ENCODE peak calls at places on chromosome 5, in six cellular contexts. W, C, T, F, I and L are unnamed samples.

GRCh38 chr5:96396878-96397277 is 36.2 kb downstream of the PCSK1 start:
- DNase-seq in T (no peak), F (no peak), C (no peak), I (no peak), W (no peak), L (no peak)

GRCh38 chr5:21152611-21153010 is 1164.6 kb upstream of the CDH18 start:
- DNase-seq in I (peak), T (no peak), W (no peak), C (no peak), F (no peak), L (no peak)

GRCh38 chr5:123391009-123391408 is 32.2 kb downstream of the CEP120 start:
- DNase-seq in W (no peak), T (no peak), I (no peak), C (no peak), F (no peak), L (no peak)

GRCh38 chr5:137607771-137608170 is 108.6 kb upstream of the SPOCK1 start:
- DNase-seq in T (no peak), W (no peak), I (no peak), F (no peak), C (no peak), L (no peak)

GRCh38 chr5:15885156-15885555 is 294.4 kb downstream of the MARCHF11 start:
- DNase-seq in I (no peak), C (no peak), T (no peak), W (no peak), F (no peak), L (no peak)

GRCh38 chr5:10233505-10233904 is 16.2 kb downstream of the ATPSCKMT start:
- DNase-seq in C (no peak), W (no peak), F (no peak), I (peak), T (no peak), L (no peak)

GRCh38 chr5:168468836-168469235 is 17.4 kb upstream of the RARS1 start:
- DNase-seq in I (no peak), W (no peak), F (no peak), T (no peak), C (no peak), L (no peak)

GRCh38 chr5:66617223-66617861 is 21.1 kb downstream of the MAST4 start:
- DNase-seq in F (peak), T (no peak), W (no peak), I (no peak), C (no peak), L (no peak)

GRCh38 chr5:149457393-149457763 is 78.3 kb upstream of the IL17B start:
- DNase-seq in W (no peak), I (no peak), F (no peak), T (no peak), C (no peak), L (no peak)

GRCh38 chr5:16983022-16983639 is 47.0 kb upstream of the MYO10 start:
- DNase-seq in I (peak), W (no peak), T (no peak), F (no peak), C (no peak), L (no peak)

GRCh38 chr5:9838906-9839305 is 208.8 kb upstream of the TAS2R1 start:
- DNase-seq in C (no peak), F (no peak), I (no peak), T (no peak), W (no peak), L (no peak)

GRCh38 chr5:96573513-96573894 is 88.7 kb upstream of the CAST start:
- DNase-seq in F (no peak), W (no peak), C (no peak), T (no peak), I (peak), L (no peak)

GRCh38 chr5:4099401-4099800 is 503.8 kb downstream of the IRX1 start:
- DNase-seq in W (no peak), C (no peak), F (no peak), I (no peak), T (no peak), L (no peak)

GRCh38 chr5:68396722-68397121 is 181.2 kb downstream of the PIK3R1 start:
- DNase-seq in F (no peak), C (peak), I (no peak), T (no peak), W (no peak), L (no peak)

GRCh38 chr5:80963521-80963895 is 3.3 kb downstream of the RASGRF2 start:
- DNase-seq in C (no peak), T (no peak), F (no peak), W (no peak), I (no peak), L (no peak)

GRCh38 chr5:149371296-149371962 is 7.7 kb downstream of the IL17B start:
- DNase-seq in I (peak), F (no peak), T (no peak), C (peak), W (peak), L (peak)

GRCh38 chr5:136811086-136811485 is 445.7 kb upstream of the TRPC7 start:
- DNase-seq in I (peak), C (no peak), T (no peak), W (no peak), F (no peak), L (no peak)

GRCh38 chr5:141431286-141431685 is 979 bp downstream of the PCDHGA12 start:
- DNase-seq in I (peak), T (no peak), F (no peak), C (no peak), W (no peak), L (no peak)

GRCh38 chr5:148388692-148389091 is 4.9 kb downstream of the FBXO38 start:
- DNase-seq in T (no peak), I (no peak), C (no peak), F (no peak), W (no peak), L (no peak)

GRCh38 chr5:38107096-38107495 is 151.3 kb upstream of the EGFLAM start:
- DNase-seq in W (no peak), I (no peak), C (no peak), F (no peak), T (no peak), L (no peak)

GRCh38 chr5:135691116-135691515 is 112.3 kb upstream of the CXCL14 start:
- DNase-seq in C (no peak), T (no peak), F (no peak), W (no peak), I (no peak), L (no peak)

GRCh38 chr5:102975457-102976182 is 144.3 kb downstream of the GIN1 start:
- DNase-seq in C (no peak), F (no peak), I (peak), W (no peak), T (no peak), L (no peak)

GRCh38 chr5:79420248-79420647 is 93.7 kb downstream of the HOMER1 start:
- DNase-seq in C (no peak), I (no peak), T (no peak), F (no peak), W (no peak), L (no peak)
- TF ChIP-seq POLR2AphosphoS5 in C (no peak), I (no peak), T (no peak), F (no peak), W (no peak), L (no peak)

GRCh38 chr5:180669661-180670060 is 20.3 kb upstream of the FLT4 start:
- DNase-seq in F (no peak), W (no peak), I (no peak), C (no peak), T (no peak), L (no peak)

GRCh38 chr5:180670157-180670556 is 20.8 kb upstream of the FLT4 start:
- DNase-seq in T (no peak), C (no peak), W (no peak), F (no peak), I (no peak), L (no peak)

GRCh38 chr5:180668835-180669596 is 19.6 kb upstream of the FLT4 start:
- DNase-seq in W (no peak), I (no peak), F (no peak), T (no peak), C (no peak), L (no peak)

GRCh38 chr5:180673371-180674252 is 24.2 kb upstream of the FLT4 start:
- DNase-seq in F (no peak), T (no peak), I (no peak), C (no peak), W (no peak), L (no peak)

DNA sequence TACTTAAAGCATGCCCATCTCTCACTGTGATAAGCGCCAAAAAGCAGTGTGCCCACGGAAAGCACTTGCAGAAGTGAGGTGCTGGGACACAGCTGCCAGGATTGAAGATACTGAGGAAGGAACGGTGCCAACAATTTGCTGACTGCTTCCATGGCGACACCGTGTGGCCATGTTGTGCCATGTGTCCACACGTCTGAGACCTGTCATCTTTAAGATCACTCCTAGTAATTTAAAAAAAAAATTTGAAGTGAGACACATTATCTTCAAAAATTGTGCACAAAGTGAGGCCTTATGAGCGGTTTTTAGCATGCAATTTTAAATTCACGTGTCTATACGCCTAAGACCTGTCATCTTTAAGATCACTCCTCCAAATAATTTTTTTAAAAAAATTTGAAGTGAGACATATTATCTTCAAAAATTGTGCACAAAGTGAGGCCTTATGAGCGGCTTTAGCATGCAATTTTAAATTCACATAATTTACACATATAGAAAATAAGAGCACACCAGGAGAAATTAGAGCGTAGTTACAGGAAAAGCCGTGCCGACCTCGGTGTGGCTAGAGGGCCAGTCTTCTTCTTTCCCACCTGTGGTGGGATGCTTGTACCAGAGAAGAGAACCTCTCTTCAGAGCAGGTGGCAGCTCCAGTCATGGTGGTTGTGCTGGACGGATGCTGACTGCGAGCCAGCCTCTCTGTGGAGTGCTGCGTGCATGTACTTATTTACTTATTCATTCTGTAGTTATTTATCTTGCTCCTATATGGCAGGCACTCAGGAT is 21.4 kb upstream of the FLT4 start:
- DNase-seq in F (peak), T (peak), C (peak), W (no peak), I (peak), L (no peak)
- TF ChIP-seq POLR2AphosphoS5 in F (no peak), T (no peak), C (no peak), W (no peak), I (no peak), L (no peak)

GRCh38 chr5:76622973-76623596 is at the start of gene F2RL2:
- DNase-seq in C (no peak), T (no peak), F (no peak), I (peak), W (no peak), L (no peak)
- TF ChIP-seq POLR2AphosphoS5 in C (peak), T (no peak), F (no peak), I (no peak), W (no peak), L (no peak)

DNA sequence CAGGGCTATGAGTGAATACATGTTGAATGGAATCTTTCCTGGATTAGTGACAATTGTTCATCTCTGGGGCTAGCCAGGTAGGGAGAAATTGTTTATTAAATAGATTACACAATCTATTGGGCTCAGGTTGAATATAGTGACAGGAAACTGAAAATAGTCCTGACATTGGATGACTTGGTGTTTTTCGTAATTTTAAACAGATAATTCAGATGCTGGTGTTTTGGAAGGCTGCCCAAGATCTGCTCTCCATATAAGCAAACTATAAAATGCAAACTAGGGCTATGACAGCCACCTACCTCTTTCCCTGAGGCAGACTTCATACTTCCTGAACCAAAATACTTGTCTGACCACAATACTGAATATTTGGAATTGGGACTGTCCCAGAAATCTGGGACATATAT is 99.1 kb downstream of the ENC1 start:
- DNase-seq in F (no peak), W (no peak), T (peak), I (no peak), C (no peak), L (no peak)
- TF ChIP-seq POLR2AphosphoS5 in F (no peak), W (no peak), T (no peak), I (no peak), C (no peak), L (no peak)